ENCODE peak calls at places on chromosomes 12 and 14, in six cellular contexts. One of them, this sample, is unnamed.

GRCh38 chr12:77751939-77752338 is 78.8 kb upstream of the NAV3 start:
- DNase-seq in T-helper 2 cell: no peak
- DNase-seq in psoas muscle: no peak
- DNase-seq in SK-N-MC: no peak
- DNase-seq in activated naive CD8-positive, alpha-beta T cell treated with anti-CD3 and anti-CD28 coated beads, Interleukin-2, amount 50 U/mL, for 24 hours: no peak
- DNase-seq in ecto neural progenitor cell: no peak
- DNase-seq in this sample: no peak

GRCh38 chr12:109277899-109278762 is 31.0 kb downstream of the FOXN4 start:
- DNase-seq in T-helper 2 cell: no peak
- DNase-seq in psoas muscle: no peak
- DNase-seq in SK-N-MC: no peak
- DNase-seq in activated naive CD8-positive, alpha-beta T cell treated with anti-CD3 and anti-CD28 coated beads, Interleukin-2, amount 50 U/mL, for 24 hours: no peak
- DNase-seq in ecto neural progenitor cell: no peak
- DNase-seq in this sample: no peak

GRCh38 chr14:22084393-22085281 is 411.0 kb upstream of the OR4E1 start:
- DNase-seq in T-helper 2 cell: no peak
- DNase-seq in psoas muscle: no peak
- DNase-seq in SK-N-MC: no peak
- DNase-seq in activated naive CD8-positive, alpha-beta T cell treated with anti-CD3 and anti-CD28 coated beads, Interleukin-2, amount 50 U/mL, for 24 hours: no peak
- DNase-seq in ecto neural progenitor cell: no peak
- DNase-seq in this sample: no peak

GRCh38 chr12:63821781-63822251 is 22.7 kb upstream of the SRGAP1 start:
- DNase-seq in T-helper 2 cell: no peak
- DNase-seq in psoas muscle: no peak
- DNase-seq in SK-N-MC: no peak
- DNase-seq in activated naive CD8-positive, alpha-beta T cell treated with anti-CD3 and anti-CD28 coated beads, Interleukin-2, amount 50 U/mL, for 24 hours: no peak
- DNase-seq in ecto neural progenitor cell: no peak
- DNase-seq in this sample: no peak

GRCh38 chr14:59028476-59029202 is 159.8 kb upstream of the DAAM1 start:
- DNase-seq in T-helper 2 cell: no peak
- DNase-seq in psoas muscle: peak; percentile 64
- DNase-seq in SK-N-MC: no peak
- DNase-seq in activated naive CD8-positive, alpha-beta T cell treated with anti-CD3 and anti-CD28 coated beads, Interleukin-2, amount 50 U/mL, for 24 hours: peak; percentile 29
- DNase-seq in ecto neural progenitor cell: peak; percentile 70
- DNase-seq in this sample: peak; percentile 73

GRCh38 chr12:30796891-30797371 is 42.2 kb upstream of the CAPRIN2 start:
- DNase-seq in T-helper 2 cell: no peak
- DNase-seq in psoas muscle: no peak
- DNase-seq in SK-N-MC: no peak
- DNase-seq in activated naive CD8-positive, alpha-beta T cell treated with anti-CD3 and anti-CD28 coated beads, Interleukin-2, amount 50 U/mL, for 24 hours: no peak
- DNase-seq in ecto neural progenitor cell: peak; percentile 65
- DNase-seq in this sample: no peak

GRCh38 chr12:103879048-103879692 is 38.1 kb upstream of the NT5DC3 start:
- DNase-seq in T-helper 2 cell: no peak
- DNase-seq in psoas muscle: no peak
- DNase-seq in SK-N-MC: no peak
- DNase-seq in activated naive CD8-positive, alpha-beta T cell treated with anti-CD3 and anti-CD28 coated beads, Interleukin-2, amount 50 U/mL, for 24 hours: peak; percentile 42
- DNase-seq in ecto neural progenitor cell: no peak
- DNase-seq in this sample: no peak

GRCh38 chr12:68264864-68265256 is 11.5 kb upstream of the IL22 start:
- DNase-seq in T-helper 2 cell: no peak
- DNase-seq in psoas muscle: no peak
- DNase-seq in SK-N-MC: no peak
- DNase-seq in activated naive CD8-positive, alpha-beta T cell treated with anti-CD3 and anti-CD28 coated beads, Interleukin-2, amount 50 U/mL, for 24 hours: no peak
- DNase-seq in ecto neural progenitor cell: no peak
- DNase-seq in this sample: no peak

GRCh38 chr12:123942277-123942653 is 30.4 kb downstream of the CCDC92 start:
- DNase-seq in T-helper 2 cell: no peak
- DNase-seq in psoas muscle: no peak
- DNase-seq in SK-N-MC: no peak
- DNase-seq in activated naive CD8-positive, alpha-beta T cell treated with anti-CD3 and anti-CD28 coated beads, Interleukin-2, amount 50 U/mL, for 24 hours: no peak
- DNase-seq in ecto neural progenitor cell: no peak
- DNase-seq in this sample: no peak

GRCh38 chr12:50765325-50765911 is 1.5 kb downstream of the ATF1 start:
- DNase-seq in T-helper 2 cell: no peak
- DNase-seq in psoas muscle: peak; percentile 61
- DNase-seq in SK-N-MC: no peak
- DNase-seq in activated naive CD8-positive, alpha-beta T cell treated with anti-CD3 and anti-CD28 coated beads, Interleukin-2, amount 50 U/mL, for 24 hours: peak; percentile 41
- DNase-seq in ecto neural progenitor cell: no peak
- DNase-seq in this sample: peak; percentile 68

GRCh38 chr12:11962795-11963347 is 107.9 kb upstream of the BCL2L14 start:
- DNase-seq in T-helper 2 cell: no peak
- DNase-seq in psoas muscle: no peak
- DNase-seq in SK-N-MC: no peak
- DNase-seq in activated naive CD8-positive, alpha-beta T cell treated with anti-CD3 and anti-CD28 coated beads, Interleukin-2, amount 50 U/mL, for 24 hours: no peak
- DNase-seq in ecto neural progenitor cell: no peak
- DNase-seq in this sample: no peak

GRCh38 chr12:67910360-67911292 is 78.6 kb upstream of the IFNG-AS1 start:
- DNase-seq in T-helper 2 cell: no peak
- DNase-seq in psoas muscle: peak; percentile 33
- DNase-seq in SK-N-MC: no peak
- DNase-seq in activated naive CD8-positive, alpha-beta T cell treated with anti-CD3 and anti-CD28 coated beads, Interleukin-2, amount 50 U/mL, for 24 hours: no peak
- DNase-seq in ecto neural progenitor cell: no peak
- DNase-seq in this sample: no peak

GRCh38 chr14:102594514-102595175 is 2.2 kb downstream of the RCOR1 start:
- DNase-seq in T-helper 2 cell: no peak
- DNase-seq in psoas muscle: peak; percentile 63
- DNase-seq in SK-N-MC: no peak
- DNase-seq in activated naive CD8-positive, alpha-beta T cell treated with anti-CD3 and anti-CD28 coated beads, Interleukin-2, amount 50 U/mL, for 24 hours: peak; percentile 65
- DNase-seq in ecto neural progenitor cell: no peak
- DNase-seq in this sample: peak; percentile 58

GRCh38 chr12:91274886-91275285 is 92.3 kb upstream of the DCN start:
- DNase-seq in T-helper 2 cell: no peak
- DNase-seq in psoas muscle: no peak
- DNase-seq in SK-N-MC: no peak
- DNase-seq in activated naive CD8-positive, alpha-beta T cell treated with anti-CD3 and anti-CD28 coated beads, Interleukin-2, amount 50 U/mL, for 24 hours: no peak
- DNase-seq in ecto neural progenitor cell: no peak
- DNase-seq in this sample: no peak

GRCh38 chr14:70655110-70655826 is 13.6 kb downstream of the TTC9 start:
- DNase-seq in T-helper 2 cell: peak; percentile 29
- DNase-seq in psoas muscle: no peak
- DNase-seq in SK-N-MC: no peak
- DNase-seq in activated naive CD8-positive, alpha-beta T cell treated with anti-CD3 and anti-CD28 coated beads, Interleukin-2, amount 50 U/mL, for 24 hours: peak; percentile 68
- DNase-seq in ecto neural progenitor cell: no peak
- DNase-seq in this sample: peak; percentile 92

GRCh38 chr12:4866288-4866687 is 43.4 kb upstream of the KCNA1 start:
- DNase-seq in T-helper 2 cell: no peak
- DNase-seq in psoas muscle: no peak
- DNase-seq in SK-N-MC: no peak
- DNase-seq in activated naive CD8-positive, alpha-beta T cell treated with anti-CD3 and anti-CD28 coated beads, Interleukin-2, amount 50 U/mL, for 24 hours: no peak
- DNase-seq in ecto neural progenitor cell: no peak
- DNase-seq in this sample: no peak

GRCh38 chr12:127881371-127882140 is 385.4 kb upstream of the TMEM132C start:
- DNase-seq in T-helper 2 cell: no peak
- DNase-seq in psoas muscle: no peak
- DNase-seq in SK-N-MC: peak; percentile 30
- DNase-seq in activated naive CD8-positive, alpha-beta T cell treated with anti-CD3 and anti-CD28 coated beads, Interleukin-2, amount 50 U/mL, for 24 hours: no peak
- DNase-seq in ecto neural progenitor cell: no peak
- DNase-seq in this sample: no peak

GRCh38 chr14:93326196-93326595 is 6.6 kb downstream of the BTBD7 start:
- DNase-seq in T-helper 2 cell: no peak
- DNase-seq in psoas muscle: no peak
- DNase-seq in SK-N-MC: no peak
- DNase-seq in activated naive CD8-positive, alpha-beta T cell treated with anti-CD3 and anti-CD28 coated beads, Interleukin-2, amount 50 U/mL, for 24 hours: no peak
- DNase-seq in ecto neural progenitor cell: no peak
- DNase-seq in this sample: no peak

GRCh38 chr12:77648716-77649115 is 182.0 kb upstream of the NAV3 start:
- DNase-seq in T-helper 2 cell: no peak
- DNase-seq in psoas muscle: no peak
- DNase-seq in SK-N-MC: no peak
- DNase-seq in activated naive CD8-positive, alpha-beta T cell treated with anti-CD3 and anti-CD28 coated beads, Interleukin-2, amount 50 U/mL, for 24 hours: no peak
- DNase-seq in ecto neural progenitor cell: no peak
- DNase-seq in this sample: no peak

GRCh38 chr12:12901158-12901791 is 9.9 kb downstream of the GPRC5A start:
- DNase-seq in T-helper 2 cell: no peak
- DNase-seq in psoas muscle: no peak
- DNase-seq in SK-N-MC: no peak
- DNase-seq in activated naive CD8-positive, alpha-beta T cell treated with anti-CD3 and anti-CD28 coated beads, Interleukin-2, amount 50 U/mL, for 24 hours: no peak
- DNase-seq in ecto neural progenitor cell: no peak
- DNase-seq in this sample: no peak

GRCh38 chr14:38108681-38109080 is 99.0 kb upstream of the SSTR1 start:
- DNase-seq in T-helper 2 cell: no peak
- DNase-seq in psoas muscle: no peak
- DNase-seq in SK-N-MC: no peak
- DNase-seq in activated naive CD8-positive, alpha-beta T cell treated with anti-CD3 and anti-CD28 coated beads, Interleukin-2, amount 50 U/mL, for 24 hours: no peak
- DNase-seq in ecto neural progenitor cell: no peak
- DNase-seq in this sample: no peak

GRCh38 chr12:1933342-1933992 is 15.0 kb upstream of the CACNA2D4 start:
- DNase-seq in T-helper 2 cell: no peak
- DNase-seq in psoas muscle: no peak
- DNase-seq in SK-N-MC: no peak
- DNase-seq in activated naive CD8-positive, alpha-beta T cell treated with anti-CD3 and anti-CD28 coated beads, Interleukin-2, amount 50 U/mL, for 24 hours: no peak
- DNase-seq in ecto neural progenitor cell: peak; percentile 58
- DNase-seq in this sample: no peak

GRCh38 chr12:113224955-113225354 is 3.7 kb downstream of the TPCN1 start:
- DNase-seq in T-helper 2 cell: no peak
- DNase-seq in psoas muscle: no peak
- DNase-seq in SK-N-MC: no peak
- DNase-seq in activated naive CD8-positive, alpha-beta T cell treated with anti-CD3 and anti-CD28 coated beads, Interleukin-2, amount 50 U/mL, for 24 hours: no peak
- DNase-seq in ecto neural progenitor cell: no peak
- DNase-seq in this sample: no peak

GRCh38 chr12:67069451-67070306 is 199.5 kb upstream of the CAND1 start:
- DNase-seq in T-helper 2 cell: no peak
- DNase-seq in psoas muscle: peak; percentile 48
- DNase-seq in SK-N-MC: no peak
- DNase-seq in activated naive CD8-positive, alpha-beta T cell treated with anti-CD3 and anti-CD28 coated beads, Interleukin-2, amount 50 U/mL, for 24 hours: peak; percentile 38
- DNase-seq in ecto neural progenitor cell: peak; percentile 89
- DNase-seq in this sample: peak; percentile 64

GRCh38 chr12:8813963-8814362 is 8.5 kb upstream of the A2ML1 start:
- DNase-seq in T-helper 2 cell: no peak
- DNase-seq in psoas muscle: no peak
- DNase-seq in SK-N-MC: no peak
- DNase-seq in activated naive CD8-positive, alpha-beta T cell treated with anti-CD3 and anti-CD28 coated beads, Interleukin-2, amount 50 U/mL, for 24 hours: no peak
- DNase-seq in ecto neural progenitor cell: no peak
- DNase-seq in this sample: no peak

GRCh38 chr12:105935981-105936380 is 202.8 kb downstream of the NUAK1 start:
- DNase-seq in T-helper 2 cell: no peak
- DNase-seq in psoas muscle: no peak
- DNase-seq in SK-N-MC: no peak
- DNase-seq in activated naive CD8-positive, alpha-beta T cell treated with anti-CD3 and anti-CD28 coated beads, Interleukin-2, amount 50 U/mL, for 24 hours: no peak
- DNase-seq in ecto neural progenitor cell: peak; percentile 24
- DNase-seq in this sample: no peak

GRCh38 chr12:120428597-120429206 is 9.2 kb upstream of the COX6A1 start:
- DNase-seq in T-helper 2 cell: no peak
- DNase-seq in psoas muscle: no peak
- DNase-seq in SK-N-MC: no peak
- DNase-seq in activated naive CD8-positive, alpha-beta T cell treated with anti-CD3 and anti-CD28 coated beads, Interleukin-2, amount 50 U/mL, for 24 hours: no peak
- DNase-seq in ecto neural progenitor cell: no peak
- DNase-seq in this sample: no peak

GRCh38 chr12:122886851-122887816 is 8.8 kb downstream of the VPS37B start:
- DNase-seq in T-helper 2 cell: no peak
- DNase-seq in psoas muscle: no peak
- DNase-seq in SK-N-MC: no peak
- DNase-seq in activated naive CD8-positive, alpha-beta T cell treated with anti-CD3 and anti-CD28 coated beads, Interleukin-2, amount 50 U/mL, for 24 hours: peak; percentile 64
- DNase-seq in ecto neural progenitor cell: peak; percentile 72
- DNase-seq in this sample: no peak

GRCh38 chr12:130316269-130316668 is 21.4 kb upstream of the PIWIL1 start:
- DNase-seq in T-helper 2 cell: no peak
- DNase-seq in psoas muscle: no peak
- DNase-seq in SK-N-MC: no peak
- DNase-seq in activated naive CD8-positive, alpha-beta T cell treated with anti-CD3 and anti-CD28 coated beads, Interleukin-2, amount 50 U/mL, for 24 hours: no peak
- DNase-seq in ecto neural progenitor cell: no peak
- DNase-seq in this sample: no peak

GRCh38 chr12:109069307-109070231 is 17.2 kb downstream of the USP30 start:
- DNase-seq in T-helper 2 cell: no peak
- DNase-seq in psoas muscle: no peak
- DNase-seq in SK-N-MC: peak; percentile 72
- DNase-seq in activated naive CD8-positive, alpha-beta T cell treated with anti-CD3 and anti-CD28 coated beads, Interleukin-2, amount 50 U/mL, for 24 hours: no peak
- DNase-seq in ecto neural progenitor cell: peak; percentile 80
- DNase-seq in this sample: no peak